ENCODE peak calls at places on chromosome 1, in six cellular contexts. One of them, this sample, is unnamed.

GRCh38 chr1:172682812-172683211 is 23.9 kb downstream of the FASLG start:
- DNase-seq in H54: no peak
- DNase-seq in GM20000: no peak
- DNase-seq in activated naive CD4-positive, alpha-beta T cell treated with Interleukin-2 at 50 U/mL for 16 hours: no peak
- DNase-seq in HTR-8/SVneo: no peak
- DNase-seq in GM13977: no peak
- DNase-seq in this sample: no peak

GRCh38 chr1:153774780-153775431 is at the start of gene SLC27A3:
- DNase-seq in activated naive CD4-positive, alpha-beta T cell treated with Interleukin-2 at 50 U/mL for 16 hours: no peak
- DNase-seq in GM13977: peak
- DNase-seq in H54: peak
- DNase-seq in GM20000: peak
- DNase-seq in HTR-8/SVneo: no peak
- DNase-seq in this sample: peak

GRCh38 chr1:77954521-77954920 is 24.4 kb downstream of the FUBP1 start:
- DNase-seq in HTR-8/SVneo: no peak
- DNase-seq in GM20000: no peak
- DNase-seq in activated naive CD4-positive, alpha-beta T cell treated with Interleukin-2 at 50 U/mL for 16 hours: no peak
- DNase-seq in H54: no peak
- DNase-seq in GM13977: no peak
- DNase-seq in this sample: no peak

GRCh38 chr1:206503591-206504362 is 3.6 kb upstream of the RASSF5 start:
- DNase-seq in GM13977: peak
- DNase-seq in HTR-8/SVneo: peak
- DNase-seq in GM20000: peak
- DNase-seq in H54: peak
- DNase-seq in activated naive CD4-positive, alpha-beta T cell treated with Interleukin-2 at 50 U/mL for 16 hours: peak
- DNase-seq in this sample: peak

GRCh38 chr1:9294910-9295636 is 2.4 kb downstream of the SPSB1 start:
- DNase-seq in GM13977: peak
- DNase-seq in HTR-8/SVneo: no peak
- DNase-seq in H54: no peak
- DNase-seq in GM20000: peak
- DNase-seq in activated naive CD4-positive, alpha-beta T cell treated with Interleukin-2 at 50 U/mL for 16 hours: peak
- DNase-seq in this sample: peak

GRCh38 chr1:204367956-204368355 is 8.2 kb upstream of the PLEKHA6 start:
- DNase-seq in H54: no peak
- DNase-seq in HTR-8/SVneo: no peak
- DNase-seq in GM13977: no peak
- DNase-seq in GM20000: no peak
- DNase-seq in activated naive CD4-positive, alpha-beta T cell treated with Interleukin-2 at 50 U/mL for 16 hours: no peak
- DNase-seq in this sample: no peak

GRCh38 chr1:59691261-59691660 is 123.5 kb upstream of the HOOK1 start:
- DNase-seq in HTR-8/SVneo: no peak
- DNase-seq in GM13977: no peak
- DNase-seq in H54: no peak
- DNase-seq in GM20000: no peak
- DNase-seq in activated naive CD4-positive, alpha-beta T cell treated with Interleukin-2 at 50 U/mL for 16 hours: no peak
- DNase-seq in this sample: no peak

GRCh38 chr1:169107673-169108160 is 1.2 kb downstream of the ATP1B1 start:
- DNase-seq in H54: no peak
- DNase-seq in activated naive CD4-positive, alpha-beta T cell treated with Interleukin-2 at 50 U/mL for 16 hours: peak
- DNase-seq in HTR-8/SVneo: no peak
- DNase-seq in GM20000: no peak
- DNase-seq in GM13977: no peak
- DNase-seq in this sample: no peak

GRCh38 chr1:241608379-241609033 is 31.7 kb downstream of the CHML start:
- DNase-seq in GM20000: no peak
- DNase-seq in H54: no peak
- DNase-seq in activated naive CD4-positive, alpha-beta T cell treated with Interleukin-2 at 50 U/mL for 16 hours: no peak
- DNase-seq in GM13977: no peak
- DNase-seq in HTR-8/SVneo: no peak
- DNase-seq in this sample: peak

GRCh38 chr1:201495447-201496295 is 11.3 kb downstream of the CSRP1 start:
- DNase-seq in GM20000: no peak
- DNase-seq in H54: no peak
- DNase-seq in HTR-8/SVneo: no peak
- DNase-seq in activated naive CD4-positive, alpha-beta T cell treated with Interleukin-2 at 50 U/mL for 16 hours: no peak
- DNase-seq in GM13977: no peak
- DNase-seq in this sample: no peak

GRCh38 chr1:171817511-171818265 is 23.6 kb upstream of the DNM3 start:
- DNase-seq in H54: peak
- DNase-seq in HTR-8/SVneo: peak
- DNase-seq in activated naive CD4-positive, alpha-beta T cell treated with Interleukin-2 at 50 U/mL for 16 hours: peak
- DNase-seq in GM20000: peak
- DNase-seq in GM13977: peak
- DNase-seq in this sample: no peak

GRCh38 chr1:53046930-53047329 is 15.1 kb upstream of the PODN start:
- DNase-seq in H54: peak
- DNase-seq in GM20000: no peak
- DNase-seq in activated naive CD4-positive, alpha-beta T cell treated with Interleukin-2 at 50 U/mL for 16 hours: no peak
- DNase-seq in HTR-8/SVneo: no peak
- DNase-seq in GM13977: no peak
- DNase-seq in this sample: no peak

GRCh38 chr1:199762567-199762966 is 264.9 kb upstream of the NR5A2 start:
- DNase-seq in HTR-8/SVneo: no peak
- DNase-seq in GM13977: no peak
- DNase-seq in H54: no peak
- DNase-seq in activated naive CD4-positive, alpha-beta T cell treated with Interleukin-2 at 50 U/mL for 16 hours: no peak
- DNase-seq in GM20000: no peak
- DNase-seq in this sample: no peak

GRCh38 chr1:44230796-44231195 is 17.5 kb downstream of the DMAP1 start:
- DNase-seq in HTR-8/SVneo: no peak
- DNase-seq in GM13977: no peak
- DNase-seq in GM20000: no peak
- DNase-seq in activated naive CD4-positive, alpha-beta T cell treated with Interleukin-2 at 50 U/mL for 16 hours: no peak
- DNase-seq in H54: no peak
- DNase-seq in this sample: no peak